ENCODE peak calls at places on chromosomes 3 and 15, in ten cellular contexts. M is transverse colon, H is mucosa of descending colon, A is A673, J is tibial artery, T is ascending aorta, Q is adrenal gland, R is AG04450, X is thyroid gland, I is fibroblast of lung. Y is an unnamed sample.
A peak's percentile ranks its signal among the peaks of the same experiment; 100 is the strongest.

GRCh38 chr3:62188547-62189375 is 184.6 kb downstream of the FEZF2 start:
- DNase-seq in R (peak; percentile 54), Q (peak; percentile 80), I (peak; percentile 55), X (peak; percentile 74), A (peak; percentile 65), M (peak; percentile 76), J (peak; percentile 74), T (no peak), H (peak; percentile 83), Y (peak; percentile 65)

GRCh38 chr15:37135225-37135624 is 34.9 kb upstream of the MEIS2 start:
- DNase-seq in J (no peak), Q (no peak), H (no peak), A (peak; percentile 9), I (no peak), M (no peak), T (no peak), R (no peak), X (no peak), Y (no peak)

GRCh38 chr3:120470870-120471269 is 20.1 kb upstream of the FSTL1 start:
- DNase-seq in R (no peak), H (no peak), I (peak; percentile 45), M (no peak), T (no peak), J (no peak), Q (no peak), X (peak; percentile 63), A (no peak), Y (no peak)

GRCh38 chr15:89448825-89449224 is 47.6 kb downstream of the RHCG start:
- DNase-seq in R (no peak), Q (no peak), X (no peak), H (no peak), T (no peak), I (no peak), A (no peak), J (no peak), M (no peak), Y (no peak)

GRCh38 chr3:171293142-171293782 is 166.9 kb downstream of the TNIK start:
- DNase-seq in M (no peak), I (no peak), R (no peak), A (no peak), Q (no peak), T (no peak), J (no peak), H (no peak), X (no peak), Y (no peak)

GRCh38 chr3:158725348-158725966 is 6.8 kb downstream of the RARRES1 start:
- DNase-seq in M (peak; percentile 47), J (peak; percentile 75), I (peak; percentile 100), R (peak; percentile 94), H (peak; percentile 74), Q (peak; percentile 78), A (no peak), T (no peak), X (no peak), Y (peak; percentile 79)

GRCh38 chr15:89847101-89847500 is 32.4 kb upstream of the ANPEP start:
- DNase-seq in I (no peak), H (no peak), T (no peak), Q (no peak), X (peak; percentile 17), R (no peak), A (no peak), J (no peak), M (no peak), Y (no peak)

GRCh38 chr3:15081960-15082664 is 16.8 kb downstream of the RBSN start:
- DNase-seq in J (no peak), T (no peak), I (peak; percentile 26), H (no peak), R (no peak), M (no peak), A (no peak), X (peak; percentile 83), Q (peak; percentile 77), Y (no peak)

GRCh38 chr3:184260571-184261269 is 633 bp downstream of the CAMK2N2 start:
- DNase-seq in X (no peak), A (no peak), R (no peak), H (no peak), T (no peak), I (no peak), J (no peak), M (no peak), Q (no peak), Y (no peak)

GRCh38 chr3:131361464-131362421 is 19.8 kb upstream of the NUDT16 start:
- DNase-seq in Q (peak; percentile 84), J (peak; percentile 67), I (peak; percentile 58), R (no peak), X (peak; percentile 99), M (peak; percentile 95), H (peak; percentile 94), T (no peak), A (no peak), Y (peak; percentile 96)

GRCh38 chr3:188905991-188906635 is 265.7 kb upstream of the TPRG1 start:
- DNase-seq in A (peak; percentile 77), Q (no peak), T (no peak), H (no peak), R (no peak), M (no peak), J (no peak), I (peak; percentile 6), X (no peak), Y (no peak)

DNA sequence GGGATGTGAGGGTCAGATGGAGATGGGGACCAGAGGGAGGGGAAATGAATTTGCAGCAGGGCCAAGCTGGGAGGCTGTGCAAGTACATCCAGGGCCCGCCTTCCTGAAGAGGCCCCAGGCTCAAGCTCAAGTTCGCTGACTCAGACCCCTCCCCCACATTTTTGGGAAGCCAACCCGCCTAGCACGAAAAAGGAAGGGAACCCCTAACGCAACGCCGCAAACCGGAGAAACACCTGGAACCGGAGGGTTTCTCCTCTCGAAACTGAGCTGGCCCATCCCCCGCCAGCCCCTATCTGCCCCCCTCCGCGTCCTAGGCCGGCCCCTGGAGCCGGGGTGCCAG is 624 bp downstream of the AP3B2 start:
- DNase-seq in A (peak; percentile 55), H (no peak), M (no peak), R (no peak), T (no peak), I (peak; percentile 8), J (no peak), X (no peak), Q (no peak), Y (no peak)
- H3K4me3 ChIP-seq in A (peak overlapping the region; percentile 96), H (no peak overlapping the region), M (peak overlapping the region; percentile 50), R (peak overlapping the region; percentile 53), T (peak overlapping the region; percentile 74), I (peak overlapping the region; percentile 43), J (peak overlapping the region; percentile 69), X (no peak overlapping the region), Q (no peak overlapping the region), Y (peak overlapping the region; percentile 85)

DNA sequence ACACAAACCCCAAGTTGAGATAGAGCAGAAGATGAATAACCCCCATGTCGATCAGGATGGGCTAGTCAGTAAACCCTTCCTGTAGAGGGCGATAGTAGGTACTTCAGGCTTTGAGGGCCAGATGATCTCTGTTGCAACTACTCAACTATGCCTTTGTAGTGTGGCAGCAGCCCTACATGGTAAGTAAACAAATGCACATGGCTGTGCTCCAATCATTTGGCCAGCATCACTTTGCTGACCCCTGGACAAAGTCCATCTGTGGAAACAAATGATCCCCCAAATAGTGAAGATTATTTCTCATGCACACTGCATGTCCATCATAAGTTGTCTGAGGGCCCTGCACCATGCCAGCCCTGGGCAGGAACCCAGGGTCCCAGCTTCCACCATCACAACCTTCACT is 402.2 kb upstream of the PROK2 start:
- DNase-seq in I (no peak), T (no peak), Q (no peak), X (no peak), H (no peak), A (no peak), J (no peak), R (no peak), M (no peak), Y (no peak)
- TF ChIP-seq CTCF in I (no peak), T (no peak), Q (no peak), X (no peak), H (no peak), A (no peak), J (no peak), R (peak; percentile 6), M (no peak), Y (no peak)

GRCh38 chr15:25181290-25182097 is 226.7 kb downstream of the SNRPN start:
- DNase-seq in J (peak; percentile 13), I (no peak), T (peak; percentile 3), R (no peak), M (peak; percentile 3), A (no peak), X (no peak), Q (no peak), H (no peak), Y (peak; percentile 12)
- H3K9me3 ChIP-seq in J (peaks cover 56% of the 10 kb centered on the region), I (no peaks in the 10 kb centered on the region), T (no peaks in the 10 kb centered on the region), R (peaks cover 93% of the 10 kb centered on the region), M (no peaks in the 10 kb centered on the region), A (peaks cover 39% of the 10 kb centered on the region), X (no peaks in the 10 kb centered on the region), Q (no peaks in the 10 kb centered on the region), H (peaks cover 99% of the 10 kb centered on the region), Y (no peaks in the 10 kb centered on the region)

DNA sequence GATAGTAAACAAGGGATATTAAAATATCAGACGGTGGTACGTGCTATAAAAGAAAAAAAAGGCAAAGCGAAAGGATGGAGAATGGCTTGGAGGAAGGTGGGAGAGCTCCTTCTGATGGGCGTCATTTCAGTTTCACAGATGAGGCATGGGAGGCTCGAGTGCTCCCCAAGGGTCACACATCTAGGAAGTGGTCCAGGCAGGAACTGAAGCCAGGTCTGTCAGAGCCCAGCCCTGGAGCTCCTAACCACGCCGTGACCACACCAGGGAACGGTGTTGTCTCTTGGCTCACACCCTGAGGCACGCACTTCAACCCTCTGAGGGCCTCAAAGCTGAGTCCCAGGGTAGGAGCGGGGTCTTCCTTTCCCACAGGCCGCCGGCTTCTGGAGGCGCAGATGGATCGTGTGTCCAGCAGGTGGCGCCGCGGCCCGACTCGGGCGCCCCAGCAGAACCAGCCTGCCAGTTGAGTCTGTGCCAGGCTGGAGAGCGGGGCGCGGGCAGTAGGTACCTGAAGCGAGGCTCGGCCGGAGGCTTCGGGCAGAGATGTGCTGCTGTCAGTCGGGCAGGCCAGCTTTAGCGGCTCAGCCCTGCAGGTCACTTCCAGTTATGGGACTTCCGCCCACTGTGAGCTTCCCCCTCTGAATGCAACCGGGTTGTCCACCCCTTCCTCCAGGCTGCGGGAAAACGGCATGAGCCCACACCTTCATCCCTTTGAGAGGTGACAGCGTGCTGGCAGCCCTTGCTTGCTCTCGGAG is 68.1 kb downstream of the SLC6A1 start:
- DNase-seq in A (peak; percentile 79), Q (peak; percentile 68), X (peak; percentile 69), J (peak; percentile 38), T (no peak), I (peak; percentile 50), H (peak; percentile 58), R (peak; percentile 23), M (peak; percentile 63), Y (peak; percentile 41)
- H3K4me3 ChIP-seq in A (peak overlapping the region; percentile 15), Q (no peak overlapping the region), X (no peak overlapping the region), J (peak overlapping the region; percentile 42), T (peak overlapping the region; percentile 51), I (peak overlapping the region; percentile 22), H (no peak overlapping the region), R (peak overlapping the region; percentile 20), M (no peak overlapping the region), Y (no peak overlapping the region)

DNA sequence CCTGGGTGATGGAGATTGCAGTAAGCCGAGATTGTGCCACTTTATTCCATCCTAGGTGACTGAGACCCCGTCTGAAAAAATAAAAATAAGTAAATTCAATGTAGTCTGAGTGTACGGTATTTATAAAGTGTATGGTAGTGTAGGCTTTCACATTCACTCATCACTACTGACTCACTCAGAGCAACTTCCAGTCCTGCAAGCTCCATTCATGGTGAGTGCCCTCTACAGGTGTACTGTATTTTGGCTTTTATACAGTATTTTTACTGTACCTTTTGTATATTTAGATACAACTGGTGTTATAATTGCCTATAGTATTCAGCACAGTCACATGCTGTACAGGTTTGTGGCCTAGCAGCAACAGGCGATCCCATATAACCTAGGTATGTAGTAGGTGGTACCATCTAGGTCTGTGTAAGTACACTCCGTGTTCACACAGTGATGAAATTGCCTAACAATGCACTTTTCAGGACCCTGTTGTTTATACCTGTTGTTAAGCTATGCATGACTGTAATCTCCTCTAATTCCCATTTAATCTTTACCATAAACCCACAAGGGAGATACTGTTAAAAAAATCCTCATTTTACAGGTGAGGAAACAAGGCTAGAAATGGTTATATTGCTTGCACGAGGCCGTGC is 19.3 kb downstream of the CACNA1D start:
- DNase-seq in Q (no peak), A (no peak), R (no peak), M (no peak), I (no peak), H (no peak), T (no peak), J (no peak), X (no peak), Y (no peak)
- TF ChIP-seq CTCF in Q (no peak), A (no peak), R (peak; percentile 17), M (peak; percentile 9), I (no peak), H (no peak), T (no peak), J (no peak), X (no peak), Y (no peak)